ENCODE peak calls at places on chromosomes 16 and 17, in nine cellular contexts. One of them, this sample, is unnamed.

GRCh38 chr17:49252148-49252682 is 21.6 kb upstream of the PHOSPHO1 start:
- DNase-seq in neural progenitor cell: no peak
- DNase-seq in Caki2: peak
- DNase-seq in RPMI7951: peak
- DNase-seq in lower leg skin: no peak
- DNase-seq in NCI-H446: no peak
- DNase-seq in NCI-H146: no peak
- DNase-seq in mesothelial cell of epicardium: no peak
- DNase-seq in A673: no peak
- DNase-seq in this sample: no peak

GRCh38 chr17:4693416-4693815 is 10.5 kb downstream of the PELP1 start:
- DNase-seq in neural progenitor cell: no peak
- DNase-seq in A673: no peak
- DNase-seq in RPMI7951: no peak
- DNase-seq in NCI-H446: no peak
- DNase-seq in mesothelial cell of epicardium: no peak
- DNase-seq in Caki2: no peak
- DNase-seq in NCI-H146: no peak
- DNase-seq in lower leg skin: no peak
- DNase-seq in this sample: no peak

GRCh38 chr17:30347488-30347887 is 13.6 kb upstream of the TMIGD1 start:
- DNase-seq in NCI-H446: no peak
- DNase-seq in NCI-H146: peak
- DNase-seq in RPMI7951: no peak
- DNase-seq in lower leg skin: no peak
- DNase-seq in Caki2: no peak
- DNase-seq in mesothelial cell of epicardium: no peak
- DNase-seq in neural progenitor cell: no peak
- DNase-seq in A673: no peak
- DNase-seq in this sample: no peak

GRCh38 chr16:50459681-50460080 is 88.5 kb upstream of the NKD1 start:
- DNase-seq in neural progenitor cell: no peak
- DNase-seq in mesothelial cell of epicardium: no peak
- DNase-seq in Caki2: no peak
- DNase-seq in NCI-H146: no peak
- DNase-seq in NCI-H446: no peak
- DNase-seq in RPMI7951: no peak
- DNase-seq in A673: no peak
- DNase-seq in lower leg skin: no peak
- DNase-seq in this sample: no peak

GRCh38 chr17:82666931-82667667 is 18.9 kb upstream of the WDR45B start:
- DNase-seq in NCI-H146: no peak
- DNase-seq in Caki2: no peak
- DNase-seq in neural progenitor cell: no peak
- DNase-seq in mesothelial cell of epicardium: no peak
- DNase-seq in lower leg skin: no peak
- DNase-seq in RPMI7951: no peak
- DNase-seq in NCI-H446: no peak
- DNase-seq in A673: no peak
- DNase-seq in this sample: no peak

GRCh38 chr17:76151896-76152454 is 10.9 kb upstream of the FOXJ1 start:
- DNase-seq in mesothelial cell of epicardium: no peak
- DNase-seq in NCI-H146: no peak
- DNase-seq in RPMI7951: no peak
- DNase-seq in A673: no peak
- DNase-seq in NCI-H446: no peak
- DNase-seq in lower leg skin: no peak
- DNase-seq in neural progenitor cell: no peak
- DNase-seq in Caki2: no peak
- DNase-seq in this sample: no peak

GRCh38 chr16:28149016-28149888 is 62.5 kb downstream of the XPO6 start:
- DNase-seq in neural progenitor cell: no peak
- DNase-seq in NCI-H146: no peak
- DNase-seq in lower leg skin: no peak
- DNase-seq in Caki2: no peak
- DNase-seq in mesothelial cell of epicardium: no peak
- DNase-seq in NCI-H446: no peak
- DNase-seq in A673: no peak
- DNase-seq in RPMI7951: no peak
- DNase-seq in this sample: no peak

GRCh38 chr17:30414486-30414885 is 35.8 kb downstream of the CPD start:
- DNase-seq in neural progenitor cell: no peak
- DNase-seq in RPMI7951: no peak
- DNase-seq in lower leg skin: no peak
- DNase-seq in NCI-H446: no peak
- DNase-seq in Caki2: no peak
- DNase-seq in mesothelial cell of epicardium: no peak
- DNase-seq in A673: no peak
- DNase-seq in NCI-H146: no peak
- DNase-seq in this sample: no peak

GRCh38 chr17:75722076-75722475 is 817 bp downstream of the ITGB4 start:
- DNase-seq in NCI-H446: no peak
- DNase-seq in mesothelial cell of epicardium: no peak
- DNase-seq in neural progenitor cell: no peak
- DNase-seq in NCI-H146: no peak
- DNase-seq in A673: no peak
- DNase-seq in RPMI7951: no peak
- DNase-seq in lower leg skin: no peak
- DNase-seq in Caki2: no peak
- DNase-seq in this sample: no peak

GRCh38 chr16:2016407-2016922 is 3.1 kb upstream of the NPW start:
- DNase-seq in lower leg skin: no peak
- DNase-seq in mesothelial cell of epicardium: no peak
- DNase-seq in NCI-H446: no peak
- DNase-seq in NCI-H146: no peak
- DNase-seq in RPMI7951: no peak
- DNase-seq in neural progenitor cell: peak
- DNase-seq in A673: peak
- DNase-seq in Caki2: no peak
- DNase-seq in this sample: no peak

GRCh38 chr17:4043862-4044261 is 79.6 kb upstream of the ATP2A3 start:
- DNase-seq in A673: no peak
- DNase-seq in neural progenitor cell: no peak
- DNase-seq in mesothelial cell of epicardium: no peak
- DNase-seq in NCI-H446: no peak
- DNase-seq in NCI-H146: no peak
- DNase-seq in Caki2: no peak
- DNase-seq in RPMI7951: no peak
- DNase-seq in lower leg skin: no peak
- DNase-seq in this sample: no peak

GRCh38 chr16:67176662-67177061 is 6.3 kb downstream of the NOL3 start:
- DNase-seq in A673: no peak
- DNase-seq in neural progenitor cell: no peak
- DNase-seq in RPMI7951: no peak
- DNase-seq in NCI-H446: no peak
- DNase-seq in Caki2: no peak
- DNase-seq in lower leg skin: no peak
- DNase-seq in mesothelial cell of epicardium: no peak
- DNase-seq in NCI-H146: peak
- DNase-seq in this sample: no peak

GRCh38 chr17:5584971-5585794 is 874 bp upstream of the NLRP1 start:
- DNase-seq in neural progenitor cell: no peak
- DNase-seq in Caki2: peak
- DNase-seq in lower leg skin: no peak
- DNase-seq in RPMI7951: peak
- DNase-seq in NCI-H446: no peak
- DNase-seq in mesothelial cell of epicardium: no peak
- DNase-seq in NCI-H146: no peak
- DNase-seq in A673: no peak
- DNase-seq in this sample: peak

GRCh38 chr17:30372755-30373154 is 6.0 kb upstream of the CPD start:
- DNase-seq in NCI-H446: no peak
- DNase-seq in RPMI7951: peak
- DNase-seq in neural progenitor cell: no peak
- DNase-seq in mesothelial cell of epicardium: no peak
- DNase-seq in A673: no peak
- DNase-seq in NCI-H146: no peak
- DNase-seq in Caki2: peak
- DNase-seq in lower leg skin: no peak
- DNase-seq in this sample: no peak

GRCh38 chr16:73152731-73153130 is 104.8 kb upstream of the ZFHX3 start:
- DNase-seq in A673: no peak
- DNase-seq in NCI-H146: no peak
- DNase-seq in RPMI7951: peak
- DNase-seq in neural progenitor cell: peak
- DNase-seq in mesothelial cell of epicardium: no peak
- DNase-seq in Caki2: no peak
- DNase-seq in NCI-H446: no peak
- DNase-seq in lower leg skin: no peak
- DNase-seq in this sample: no peak

GRCh38 chr16:89572478-89573205 is 2.9 kb upstream of the CPNE7 start:
- DNase-seq in lower leg skin: no peak
- DNase-seq in NCI-H446: no peak
- DNase-seq in NCI-H146: no peak
- DNase-seq in mesothelial cell of epicardium: no peak
- DNase-seq in Caki2: no peak
- DNase-seq in A673: no peak
- DNase-seq in neural progenitor cell: no peak
- DNase-seq in RPMI7951: no peak
- DNase-seq in this sample: no peak

GRCh38 chr17:5077781-5078105 is 524 bp upstream of the ZFP3 start:
- DNase-seq in RPMI7951: no peak
- DNase-seq in A673: no peak
- DNase-seq in mesothelial cell of epicardium: no peak
- DNase-seq in Caki2: no peak
- DNase-seq in NCI-H446: no peak
- DNase-seq in NCI-H146: no peak
- DNase-seq in neural progenitor cell: no peak
- DNase-seq in lower leg skin: no peak
- DNase-seq in this sample: no peak

GRCh38 chr16:31001507-31002251 is 8.8 kb downstream of the STX1B start:
- DNase-seq in RPMI7951: no peak
- DNase-seq in Caki2: no peak
- DNase-seq in lower leg skin: no peak
- DNase-seq in NCI-H446: no peak
- DNase-seq in neural progenitor cell: no peak
- DNase-seq in mesothelial cell of epicardium: no peak
- DNase-seq in NCI-H146: no peak
- DNase-seq in A673: no peak
- DNase-seq in this sample: no peak

GRCh38 chr16:69406780-69407331 is 17.6 kb upstream of the CYB5B start:
- DNase-seq in NCI-H146: no peak
- DNase-seq in NCI-H446: no peak
- DNase-seq in A673: peak
- DNase-seq in lower leg skin: no peak
- DNase-seq in mesothelial cell of epicardium: no peak
- DNase-seq in Caki2: peak
- DNase-seq in RPMI7951: no peak
- DNase-seq in neural progenitor cell: no peak
- DNase-seq in this sample: no peak

GRCh38 chr17:48012151-48012520 is 25.5 kb downstream of the COPZ2 start:
- DNase-seq in neural progenitor cell: peak
- DNase-seq in Caki2: no peak
- DNase-seq in A673: peak
- DNase-seq in NCI-H146: peak
- DNase-seq in RPMI7951: peak
- DNase-seq in mesothelial cell of epicardium: peak
- DNase-seq in lower leg skin: no peak
- DNase-seq in NCI-H446: no peak
- DNase-seq in this sample: no peak

GRCh38 chr17:1992541-1992940 is 32.6 kb downstream of the RTN4RL1 start:
- DNase-seq in neural progenitor cell: no peak
- DNase-seq in NCI-H446: no peak
- DNase-seq in A673: no peak
- DNase-seq in lower leg skin: no peak
- DNase-seq in mesothelial cell of epicardium: no peak
- DNase-seq in Caki2: no peak
- DNase-seq in RPMI7951: no peak
- DNase-seq in NCI-H146: no peak
- DNase-seq in this sample: no peak

GRCh38 chr17:33674685-33675084 is 381.6 kb upstream of the ASIC2 start:
- DNase-seq in neural progenitor cell: peak
- DNase-seq in lower leg skin: peak
- DNase-seq in NCI-H446: peak
- DNase-seq in Caki2: peak
- DNase-seq in RPMI7951: peak
- DNase-seq in mesothelial cell of epicardium: peak
- DNase-seq in A673: peak
- DNase-seq in NCI-H146: no peak
- DNase-seq in this sample: no peak

GRCh38 chr17:58219789-58220183 is 731 bp upstream of the MKS1 start:
- DNase-seq in lower leg skin: no peak
- DNase-seq in Caki2: no peak
- DNase-seq in NCI-H146: no peak
- DNase-seq in RPMI7951: peak
- DNase-seq in mesothelial cell of epicardium: no peak
- DNase-seq in NCI-H446: no peak
- DNase-seq in A673: no peak
- DNase-seq in neural progenitor cell: no peak
- DNase-seq in this sample: no peak

This sample was measured in epithelial cell of proximal tubule.